ENCODE peak calls at places on chromosome 11, in six cellular contexts. F is neuronal stem cell, M is H1, L is IMR-90, H is mesenchymal stem cell, Y is trophoblast cell. X is an unnamed sample.

GRCh38 chr11:1746956-1747752 is 3.2 kb downstream of the IFITM10 start:
- DNase-seq in F (no peak), M (no peak), L (no peak), H (no peak), Y (no peak), X (no peak)

GRCh38 chr11:61959026-61959608 is 8.3 kb downstream of the FTH1 start:
- DNase-seq in F (no peak), M (no peak), L (no peak), H (no peak), Y (no peak), X (peak)

GRCh38 chr11:122888162-122888561 is 5.6 kb downstream of the JHY start:
- DNase-seq in F (no peak), M (no peak), L (no peak), H (no peak), Y (no peak), X (no peak)

GRCh38 chr11:65502274-65502851 is 3.5 kb downstream of the MALAT1 start:
- DNase-seq in F (no peak), M (no peak), L (peak), H (peak), Y (no peak), X (no peak)

GRCh38 chr11:119509969-119510401 is 87.0 kb upstream of the THY1 start:
- DNase-seq in F (no peak), M (no peak), L (peak), H (peak), Y (peak), X (no peak)

GRCh38 chr11:7578276-7578955 is 64.6 kb downstream of the PPFIBP2 start:
- DNase-seq in F (no peak), M (no peak), L (no peak), H (no peak), Y (no peak), X (no peak)

GRCh38 chr11:113874920-113875413 is 405 bp downstream of the USP28 start:
- DNase-seq in F (no peak), M (no peak), L (peak), H (peak), Y (peak), X (no peak)

GRCh38 chr11:111976614-111977140 is 39.5 kb downstream of the DIXDC1 start:
- DNase-seq in F (peak), M (peak), L (no peak), H (no peak), Y (peak), X (no peak)

GRCh38 chr11:60872124-60872951 is 5.0 kb downstream of the ZP1 start:
- DNase-seq in F (no peak), M (no peak), L (peak), H (peak), Y (no peak), X (no peak)

GRCh38 chr11:72336163-72336562 is 92.2 kb upstream of the PHOX2A start:
- DNase-seq in F (no peak), M (no peak), L (no peak), H (peak), Y (no peak), X (no peak)

GRCh38 chr11:8086001-8086479 is 5.0 kb downstream of the TUB start:
- DNase-seq in F (no peak), M (no peak), L (peak), H (no peak), Y (no peak), X (no peak)

GRCh38 chr11:116603783-116604323 is 168.9 kb downstream of the BUD13 start:
- DNase-seq in F (no peak), M (no peak), L (no peak), H (no peak), Y (no peak), X (no peak)

GRCh38 chr11:108160970-108161566 is 39.7 kb downstream of the ACAT1 start:
- DNase-seq in F (no peak), M (no peak), L (no peak), H (no peak), Y (no peak), X (no peak)

GRCh38 chr11:125414121-125414520 is 81.9 kb downstream of the FEZ1 start:
- DNase-seq in F (no peak), M (no peak), L (no peak), H (no peak), Y (no peak), X (no peak)
- H3K14ac ChIP-seq in F (no peak), M (no peak), L (no peak), H (no peak), Y (no peak), X (no peak)

DNA sequence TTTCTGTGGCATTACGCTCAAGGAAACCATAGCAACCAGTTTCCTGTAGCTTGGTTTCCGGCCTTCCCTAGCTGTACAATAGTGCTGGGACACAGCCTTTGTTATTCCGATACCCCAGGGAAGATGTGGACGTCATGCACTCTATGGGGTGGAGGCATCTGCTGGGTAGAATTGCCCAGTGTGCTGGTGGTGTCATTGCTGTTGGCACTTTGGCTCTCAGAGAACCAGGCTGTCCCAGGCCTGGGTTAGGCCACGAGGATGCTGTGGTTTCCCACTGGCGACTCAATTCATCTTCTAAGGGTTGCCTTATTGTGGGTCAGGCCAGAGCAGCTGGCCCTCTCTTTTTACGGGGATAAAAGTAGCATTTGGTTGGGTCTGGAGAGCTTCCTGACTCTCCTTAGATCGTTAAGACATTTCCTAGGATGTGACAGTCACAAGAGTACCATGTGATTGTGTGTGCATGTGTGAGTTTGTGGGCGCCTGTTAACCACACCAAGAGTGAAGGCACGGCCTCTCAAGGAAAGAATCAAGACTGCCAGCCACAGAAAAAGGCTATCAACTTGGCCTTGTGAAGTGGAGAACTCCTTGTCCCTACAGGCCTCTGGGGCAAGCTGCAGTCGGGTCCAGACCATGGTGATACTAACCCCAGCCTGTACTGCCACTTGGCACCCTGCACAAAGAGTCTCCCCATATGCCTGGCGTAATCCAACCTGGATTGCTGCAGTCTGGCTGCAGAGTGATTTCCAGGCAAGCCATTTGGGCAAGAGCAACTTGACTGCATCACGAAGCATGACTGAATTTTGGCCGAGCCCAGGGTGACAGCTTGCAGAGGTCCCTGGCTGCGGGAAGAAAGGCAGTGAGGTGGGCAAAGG is 35.9 kb upstream of the NAV2 start:
- DNase-seq in F (no peak), M (no peak), L (no peak), H (no peak), Y (no peak), X (no peak)
- H3K14ac ChIP-seq in F (no peak), M (no peak), L (peak), H (no peak), Y (no peak), X (peak)

DNA sequence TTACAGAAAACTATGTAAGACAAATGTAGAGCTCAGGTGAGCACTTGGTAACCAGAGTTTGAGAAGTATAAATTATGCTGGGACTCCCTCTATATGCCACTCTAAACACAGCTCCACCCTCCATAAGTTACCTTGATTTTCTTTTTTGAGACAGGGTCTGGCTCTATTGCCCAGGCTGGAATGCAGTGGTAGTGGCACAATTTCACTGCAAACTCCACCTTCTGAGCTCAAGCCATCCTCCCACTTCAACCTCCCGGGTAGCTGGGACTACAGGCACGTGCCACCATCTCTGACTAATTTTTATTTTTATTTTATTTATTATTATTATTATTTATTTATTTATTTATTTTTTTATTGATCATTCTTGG is 9.5 kb downstream of the RPS3 start:
- DNase-seq in F (no peak), M (no peak), L (no peak), H (no peak), Y (no peak), X (no peak)
- H3K14ac ChIP-seq in F (no peak), M (no peak), L (no peak), H (no peak), Y (no peak), X (no peak)

GRCh38 chr11:130728185-130729160 is 187.8 kb downstream of the SNX19 start:
- DNase-seq in F (no peak), M (no peak), L (no peak), H (no peak), Y (no peak), X (no peak)
- H3K14ac ChIP-seq in F (no peak), M (no peak), L (no peak), H (no peak), Y (no peak), X (no peak)

DNA sequence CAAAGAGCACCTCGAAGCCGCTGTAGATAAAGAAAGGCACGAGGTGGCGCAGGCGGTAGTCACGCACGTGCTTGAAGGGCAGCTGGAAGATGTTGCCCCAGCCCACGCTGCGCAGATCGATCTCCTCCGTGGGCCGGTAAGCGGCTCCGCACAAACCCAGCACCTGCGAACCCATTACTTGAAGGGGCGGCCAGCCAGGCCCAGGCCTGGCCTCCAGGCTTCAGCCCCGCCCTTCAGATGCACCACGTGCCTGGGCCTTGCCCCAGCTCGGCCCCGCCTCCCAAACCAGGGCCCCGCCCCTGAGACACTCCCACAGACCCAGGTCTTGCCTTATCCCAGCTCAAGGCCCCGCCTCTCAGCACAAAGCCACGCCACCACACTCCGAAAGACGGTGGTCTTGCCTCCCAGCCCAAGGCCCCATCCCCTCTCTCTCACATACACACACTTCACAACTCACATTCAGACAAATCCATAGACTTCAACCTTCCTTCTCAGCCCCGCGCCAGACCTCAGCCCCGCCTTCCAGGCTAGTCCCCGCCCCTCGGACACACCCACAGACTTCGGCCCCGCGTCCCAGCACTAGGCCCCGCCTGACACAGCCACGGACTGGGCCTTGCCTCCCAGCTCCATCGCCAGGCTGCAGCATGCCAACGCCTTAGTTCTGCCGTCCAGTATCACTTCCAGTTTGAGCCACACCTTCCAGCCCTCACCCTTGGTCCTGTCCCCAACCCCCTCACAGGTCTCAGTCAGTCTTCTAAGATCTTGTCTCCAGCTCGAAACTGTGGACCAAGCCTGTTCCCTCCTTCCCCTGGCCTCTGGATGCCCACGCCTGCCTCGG is 7.1 kb downstream of the UNC93B1 start:
- DNase-seq in F (peak), M (peak), L (no peak), H (peak), Y (peak), X (peak)
- H3K14ac ChIP-seq in F (no peak), M (no peak), L (no peak), H (no peak), Y (no peak), X (no peak)

GRCh38 chr11:106152824-106153223 is 75.4 kb downstream of the AASDHPPT start:
- DNase-seq in F (no peak), M (no peak), L (peak), H (peak), Y (peak), X (no peak)
- H3K14ac ChIP-seq in F (no peak), M (no peak), L (no peak), H (no peak), Y (no peak), X (no peak)

DNA sequence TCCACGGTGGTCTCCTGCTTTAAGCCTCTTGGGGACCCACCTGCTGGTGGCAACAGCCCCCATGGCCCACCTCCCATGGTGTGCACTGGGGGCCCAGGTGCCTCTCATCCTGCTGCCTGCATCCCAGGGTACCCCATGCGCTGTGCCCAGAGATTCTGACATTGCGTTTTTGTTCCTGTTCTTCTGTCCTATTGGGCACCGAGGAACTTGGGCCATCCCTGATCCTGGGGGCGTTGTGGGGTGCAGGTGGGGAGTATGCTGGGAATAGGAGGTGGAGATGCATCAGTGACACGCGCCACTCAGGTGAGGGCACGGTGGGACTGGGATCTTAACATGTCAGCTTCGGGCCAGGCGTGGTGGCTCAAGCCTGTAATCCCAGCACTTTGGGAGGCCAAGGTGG is 12.4 kb upstream of the NAP1L4 start:
- DNase-seq in F (no peak), M (no peak), L (no peak), H (no peak), Y (no peak), X (no peak)
- H3K14ac ChIP-seq in F (no peak), M (no peak), L (no peak), H (no peak), Y (no peak), X (no peak)

X was measured in H9.